ENCODE peak calls at places on chromosome 10, in seven cellular contexts. One of them, this sample, is unnamed.

GRCh38 chr10:122725768-122726167 is 26.1 kb upstream of the C10orf120 start:
- DNase-seq in CD8-positive, alpha-beta memory T cell: no peak
- DNase-seq in GM12878: no peak
- DNase-seq in heart left ventricle: no peak
- DNase-seq in AG04450: no peak
- DNase-seq in psoas muscle: no peak
- DNase-seq in spleen: no peak
- DNase-seq in this sample: no peak

GRCh38 chr10:232061-232460 is 96.8 kb downstream of the ZMYND11 start:
- DNase-seq in heart left ventricle: no peak
- DNase-seq in GM12878: no peak
- DNase-seq in CD8-positive, alpha-beta memory T cell: no peak
- DNase-seq in AG04450: no peak
- DNase-seq in psoas muscle: no peak
- DNase-seq in spleen: no peak
- DNase-seq in this sample: no peak

GRCh38 chr10:104109908-104110662 is 11.9 kb upstream of the SFR1 start:
- DNase-seq in spleen: no peak
- DNase-seq in GM12878: peak
- DNase-seq in AG04450: no peak
- DNase-seq in heart left ventricle: no peak
- DNase-seq in CD8-positive, alpha-beta memory T cell: no peak
- DNase-seq in psoas muscle: no peak
- DNase-seq in this sample: no peak

GRCh38 chr10:75399461-75400162 is 2.0 kb downstream of the ZNF503 start:
- DNase-seq in CD8-positive, alpha-beta memory T cell: peak
- DNase-seq in GM12878: no peak
- DNase-seq in heart left ventricle: peak
- DNase-seq in psoas muscle: peak
- DNase-seq in spleen: peak
- DNase-seq in AG04450: no peak
- DNase-seq in this sample: no peak

GRCh38 chr10:86665218-86665607 is 3.1 kb upstream of the LDB3 start:
- DNase-seq in CD8-positive, alpha-beta memory T cell: no peak
- DNase-seq in AG04450: no peak
- DNase-seq in heart left ventricle: no peak
- DNase-seq in psoas muscle: no peak
- DNase-seq in spleen: no peak
- DNase-seq in GM12878: no peak
- DNase-seq in this sample: no peak

GRCh38 chr10:14397069-14397468 is 66.3 kb upstream of the FRMD4A start:
- DNase-seq in spleen: no peak
- DNase-seq in psoas muscle: peak
- DNase-seq in CD8-positive, alpha-beta memory T cell: no peak
- DNase-seq in AG04450: peak
- DNase-seq in heart left ventricle: peak
- DNase-seq in GM12878: no peak
- DNase-seq in this sample: no peak

GRCh38 chr10:18501610-18502009 is 149.8 kb downstream of the NSUN6 start:
- DNase-seq in heart left ventricle: no peak
- DNase-seq in GM12878: no peak
- DNase-seq in AG04450: no peak
- DNase-seq in CD8-positive, alpha-beta memory T cell: no peak
- DNase-seq in spleen: no peak
- DNase-seq in psoas muscle: no peak
- DNase-seq in this sample: no peak

GRCh38 chr10:22570733-22571430 is 143.5 kb downstream of the PIP4K2A start:
- DNase-seq in CD8-positive, alpha-beta memory T cell: peak
- DNase-seq in spleen: no peak
- DNase-seq in heart left ventricle: no peak
- DNase-seq in psoas muscle: no peak
- DNase-seq in GM12878: no peak
- DNase-seq in AG04450: no peak
- DNase-seq in this sample: no peak

GRCh38 chr10:16520900-16521299 is 779 bp downstream of the C1QL3 start:
- DNase-seq in GM12878: no peak
- DNase-seq in spleen: peak
- DNase-seq in heart left ventricle: no peak
- DNase-seq in psoas muscle: no peak
- DNase-seq in CD8-positive, alpha-beta memory T cell: peak
- DNase-seq in AG04450: no peak
- DNase-seq in this sample: no peak

GRCh38 chr10:58275908-58276307 is 6.9 kb downstream of the CISD1 start:
- DNase-seq in GM12878: no peak
- DNase-seq in psoas muscle: no peak
- DNase-seq in heart left ventricle: no peak
- DNase-seq in AG04450: no peak
- DNase-seq in spleen: no peak
- DNase-seq in CD8-positive, alpha-beta memory T cell: no peak
- DNase-seq in this sample: no peak

GRCh38 chr10:117250409-117250808 is 9.5 kb downstream of the SLC18A2 start:
- DNase-seq in CD8-positive, alpha-beta memory T cell: no peak
- DNase-seq in GM12878: no peak
- DNase-seq in heart left ventricle: no peak
- DNase-seq in AG04450: no peak
- DNase-seq in psoas muscle: no peak
- DNase-seq in spleen: no peak
- DNase-seq in this sample: no peak

GRCh38 chr10:77877461-77878344 is 48.9 kb downstream of the DLG5 start:
- DNase-seq in psoas muscle: peak
- DNase-seq in CD8-positive, alpha-beta memory T cell: peak
- DNase-seq in GM12878: peak
- DNase-seq in spleen: peak
- DNase-seq in AG04450: peak
- DNase-seq in heart left ventricle: no peak
- DNase-seq in this sample: no peak

GRCh38 chr10:102670871-102671434 is 26.7 kb downstream of the TRIM8 start:
- DNase-seq in CD8-positive, alpha-beta memory T cell: no peak
- DNase-seq in GM12878: no peak
- DNase-seq in heart left ventricle: no peak
- DNase-seq in AG04450: no peak
- DNase-seq in psoas muscle: no peak
- DNase-seq in spleen: no peak
- DNase-seq in this sample: no peak

GRCh38 chr10:93821051-93821772 is 63.5 kb downstream of the LGI1 start:
- DNase-seq in GM12878: no peak
- DNase-seq in psoas muscle: no peak
- DNase-seq in heart left ventricle: no peak
- DNase-seq in spleen: no peak
- DNase-seq in AG04450: no peak
- DNase-seq in CD8-positive, alpha-beta memory T cell: no peak
- DNase-seq in this sample: no peak

GRCh38 chr10:12130237-12130872 is 878 bp downstream of the SEC61A2 start:
- DNase-seq in CD8-positive, alpha-beta memory T cell: peak
- DNase-seq in GM12878: peak
- DNase-seq in psoas muscle: no peak
- DNase-seq in AG04450: peak
- DNase-seq in heart left ventricle: no peak
- DNase-seq in spleen: peak
- DNase-seq in this sample: no peak

GRCh38 chr10:89118091-89118490 is 89.0 kb downstream of the CH25H start:
- DNase-seq in GM12878: no peak
- DNase-seq in AG04450: no peak
- DNase-seq in psoas muscle: no peak
- DNase-seq in heart left ventricle: no peak
- DNase-seq in CD8-positive, alpha-beta memory T cell: no peak
- DNase-seq in spleen: no peak
- DNase-seq in this sample: no peak

GRCh38 chr10:69468771-69469129 is 17.5 kb downstream of the TSPAN15 start:
- DNase-seq in psoas muscle: no peak
- DNase-seq in spleen: no peak
- DNase-seq in AG04450: no peak
- DNase-seq in CD8-positive, alpha-beta memory T cell: no peak
- DNase-seq in heart left ventricle: no peak
- DNase-seq in GM12878: no peak
- DNase-seq in this sample: no peak

GRCh38 chr10:122876493-122876855 is 2.9 kb downstream of the FAM24B start:
- DNase-seq in heart left ventricle: no peak
- DNase-seq in AG04450: no peak
- DNase-seq in spleen: no peak
- DNase-seq in GM12878: no peak
- DNase-seq in CD8-positive, alpha-beta memory T cell: no peak
- DNase-seq in psoas muscle: no peak
- DNase-seq in this sample: no peak

GRCh38 chr10:77043364-77043763 is 594.2 kb downstream of the KCNMA1 start:
- DNase-seq in psoas muscle: no peak
- DNase-seq in GM12878: no peak
- DNase-seq in heart left ventricle: no peak
- DNase-seq in AG04450: no peak
- DNase-seq in spleen: no peak
- DNase-seq in CD8-positive, alpha-beta memory T cell: no peak
- DNase-seq in this sample: no peak

GRCh38 chr10:128324058-128324457 is 197.8 kb upstream of the MKI67 start:
- DNase-seq in GM12878: no peak
- DNase-seq in spleen: no peak
- DNase-seq in AG04450: no peak
- DNase-seq in psoas muscle: peak
- DNase-seq in CD8-positive, alpha-beta memory T cell: no peak
- DNase-seq in heart left ventricle: no peak
- DNase-seq in this sample: no peak

GRCh38 chr10:98326621-98327027 is 58.6 kb upstream of the LOXL4 start:
- DNase-seq in spleen: no peak
- DNase-seq in CD8-positive, alpha-beta memory T cell: no peak
- DNase-seq in GM12878: no peak
- DNase-seq in heart left ventricle: no peak
- DNase-seq in AG04450: no peak
- DNase-seq in psoas muscle: no peak
- DNase-seq in this sample: no peak

GRCh38 chr10:118139321-118139720 is 92.6 kb upstream of the RAB11FIP2 start:
- DNase-seq in spleen: no peak
- DNase-seq in AG04450: no peak
- DNase-seq in CD8-positive, alpha-beta memory T cell: no peak
- DNase-seq in GM12878: no peak
- DNase-seq in heart left ventricle: no peak
- DNase-seq in psoas muscle: no peak
- DNase-seq in this sample: no peak

GRCh38 chr10:1643161-1643910 is 94.0 kb downstream of the ADARB2 start:
- DNase-seq in psoas muscle: no peak
- DNase-seq in CD8-positive, alpha-beta memory T cell: no peak
- DNase-seq in heart left ventricle: no peak
- DNase-seq in AG04450: no peak
- DNase-seq in GM12878: peak
- DNase-seq in spleen: no peak
- DNase-seq in this sample: no peak

GRCh38 chr10:119896937-119897336 is 4.4 kb downstream of the SEC23IP start:
- DNase-seq in psoas muscle: peak
- DNase-seq in AG04450: no peak
- DNase-seq in spleen: no peak
- DNase-seq in GM12878: no peak
- DNase-seq in CD8-positive, alpha-beta memory T cell: no peak
- DNase-seq in heart left ventricle: peak
- DNase-seq in this sample: no peak

GRCh38 chr10:2329082-2329481 is 591.8 kb upstream of the ADARB2 start:
- DNase-seq in CD8-positive, alpha-beta memory T cell: no peak
- DNase-seq in psoas muscle: no peak
- DNase-seq in GM12878: no peak
- DNase-seq in heart left ventricle: no peak
- DNase-seq in spleen: no peak
- DNase-seq in AG04450: no peak
- DNase-seq in this sample: no peak

DNA sequence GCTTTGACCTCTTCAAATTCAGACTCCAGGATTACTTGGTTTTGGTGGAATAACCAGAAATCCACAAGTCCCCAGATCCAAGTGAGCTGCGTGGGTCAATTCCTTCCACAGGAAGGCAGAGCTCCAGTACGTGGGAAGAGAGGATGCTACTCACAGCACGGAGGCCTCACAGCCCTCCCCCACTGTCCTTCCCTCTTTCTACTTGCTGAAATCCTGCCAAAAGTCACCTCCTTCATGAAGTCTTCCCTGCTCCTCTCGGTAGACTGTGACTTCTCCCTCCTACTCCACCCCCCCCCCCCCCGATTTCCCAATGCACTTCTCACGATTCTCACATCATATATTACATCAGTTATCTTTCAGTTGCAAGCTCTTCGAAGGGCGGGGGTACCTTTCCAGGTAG is 12.3 kb downstream of the CAMK2G start:
- DNase-seq in CD8-positive, alpha-beta memory T cell: no peak
- DNase-seq in GM12878: no peak
- DNase-seq in heart left ventricle: no peak
- DNase-seq in spleen: no peak
- DNase-seq in psoas muscle: no peak
- DNase-seq in AG04450: no peak
- DNase-seq in this sample: no peak
- H3K4me3 ChIP-seq in CD8-positive, alpha-beta memory T cell: no peak
- H3K4me3 ChIP-seq in GM12878: no peak
- H3K4me3 ChIP-seq in heart left ventricle: no peak
- H3K4me3 ChIP-seq in spleen: no peak
- H3K4me3 ChIP-seq in psoas muscle: no peak
- H3K4me3 ChIP-seq in AG04450: no peak
- H3K4me3 ChIP-seq in this sample: no peak

DNA sequence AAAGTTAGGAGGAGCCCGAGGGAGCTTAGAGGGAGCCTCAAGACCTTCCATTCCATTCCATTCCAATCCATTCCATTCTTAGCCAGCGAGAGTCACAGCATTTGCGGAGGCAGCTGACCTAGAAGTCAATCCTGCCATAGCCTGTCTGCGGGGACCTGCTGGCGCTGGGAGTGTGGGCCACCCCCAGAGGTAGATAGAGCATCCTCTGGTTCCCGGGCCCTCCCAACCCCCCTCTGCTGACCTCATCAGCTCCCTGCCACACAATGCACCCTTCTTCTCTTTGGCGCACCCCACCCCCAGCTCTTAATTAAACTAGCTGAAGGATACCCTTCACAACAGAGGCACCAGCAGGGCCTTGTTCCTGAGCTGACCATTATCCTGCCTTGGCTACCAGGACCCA is 152.5 kb upstream of the ZMIZ1 start:
- DNase-seq in heart left ventricle: no peak
- DNase-seq in CD8-positive, alpha-beta memory T cell: no peak
- DNase-seq in GM12878: no peak
- DNase-seq in psoas muscle: no peak
- DNase-seq in AG04450: no peak
- DNase-seq in spleen: peak
- DNase-seq in this sample: no peak
- H3K27ac ChIP-seq in heart left ventricle: no peak
- H3K27ac ChIP-seq in CD8-positive, alpha-beta memory T cell: no peak
- H3K27ac ChIP-seq in GM12878: no peak
- H3K27ac ChIP-seq in psoas muscle: no peak
- H3K27ac ChIP-seq in AG04450: no peak
- H3K27ac ChIP-seq in spleen: no peak
- H3K27ac ChIP-seq in this sample: no peak

GRCh38 chr10:80410122-80410521 is 1.8 kb downstream of the PRXL2A start:
- DNase-seq in spleen: no peak
- DNase-seq in GM12878: no peak
- DNase-seq in AG04450: no peak
- DNase-seq in CD8-positive, alpha-beta memory T cell: no peak
- DNase-seq in psoas muscle: no peak
- DNase-seq in heart left ventricle: no peak
- DNase-seq in this sample: no peak
- H3K4me3 ChIP-seq in spleen: no peak
- H3K4me3 ChIP-seq in GM12878: no peak
- H3K4me3 ChIP-seq in AG04450: no peak
- H3K4me3 ChIP-seq in CD8-positive, alpha-beta memory T cell: no peak
- H3K4me3 ChIP-seq in psoas muscle: peak
- H3K4me3 ChIP-seq in heart left ventricle: peak
- H3K4me3 ChIP-seq in this sample: no peak

DNA sequence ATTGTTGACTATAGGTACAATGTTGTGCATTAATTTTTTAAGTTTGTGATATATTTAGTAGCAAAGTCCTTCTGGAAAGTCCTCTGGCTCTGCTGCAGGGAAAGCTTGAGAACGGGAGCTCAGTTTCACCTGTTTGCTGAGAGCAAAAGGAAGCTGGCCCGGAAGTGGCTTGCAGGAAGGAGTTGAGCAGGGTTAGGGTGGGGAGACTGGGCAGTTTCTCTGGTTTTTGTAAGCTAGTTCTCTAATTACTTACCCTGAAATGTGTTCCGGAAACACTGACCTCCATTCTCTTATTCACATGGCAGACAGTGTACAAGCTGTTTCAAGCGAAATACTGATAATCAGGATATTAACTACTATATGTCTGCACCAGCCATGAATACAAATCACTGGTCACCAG is 22.3 kb downstream of the MAP3K8 start:
- DNase-seq in GM12878: peak
- DNase-seq in spleen: peak
- DNase-seq in heart left ventricle: no peak
- DNase-seq in CD8-positive, alpha-beta memory T cell: peak
- DNase-seq in AG04450: no peak
- DNase-seq in psoas muscle: no peak
- DNase-seq in this sample: no peak
- H3K27ac ChIP-seq in GM12878: peak
- H3K27ac ChIP-seq in spleen: peak
- H3K27ac ChIP-seq in heart left ventricle: peak
- H3K27ac ChIP-seq in CD8-positive, alpha-beta memory T cell: no peak
- H3K27ac ChIP-seq in AG04450: no peak
- H3K27ac ChIP-seq in psoas muscle: peak
- H3K27ac ChIP-seq in this sample: peak